ENCODE peak calls at places on chromosomes 16 and 17, in four cellular contexts. M is H9, S is mammary epithelial cell, U is endothelial cell of umbilical vein. X is an unnamed sample.

GRCh38 chr17:76738468-76738850 is 540 bp downstream of the MFSD11 start:
- DNase-seq in M (no peak), S (no peak), U (peak), X (peak)

GRCh38 chr17:45135192-45135977 is at the start of gene ACBD4:
- DNase-seq in M (peak), S (peak), U (peak), X (peak)

GRCh38 chr17:44011876-44012275 is 2.9 kb downstream of the TMEM101 start:
- DNase-seq in M (no peak), S (no peak), U (no peak), X (no peak)

GRCh38 chr16:82379601-82380000 is 209.6 kb upstream of the MPHOSPH6 start:
- DNase-seq in M (no peak), S (no peak), U (no peak), X (no peak)

GRCh38 chr17:82246365-82247174 is 17.7 kb downstream of the SLC16A3 start:
- DNase-seq in M (no peak), S (peak), U (peak), X (peak)

GRCh38 chr17:352421-353212 is at the start of gene RPH3AL:
- DNase-seq in M (peak), S (no peak), U (peak), X (peak)

GRCh38 chr17:5711344-5711743 is 127.0 kb upstream of the NLRP1 start:
- DNase-seq in M (peak), S (no peak), U (no peak), X (no peak)

GRCh38 chr17:45584092-45585036 is 93.8 kb upstream of the PLEKHM1 start:
- DNase-seq in M (peak), S (peak), U (peak), X (peak)

GRCh38 chr17:40562841-40563370 is 2.4 kb downstream of the CCR7 start:
- DNase-seq in M (peak), S (no peak), U (no peak), X (no peak)

GRCh38 chr17:57113656-57114055 is 28.6 kb downstream of the AKAP1 start:
- DNase-seq in M (no peak), S (no peak), U (no peak), X (no peak)

GRCh38 chr16:58411736-58412614 is 19.7 kb downstream of the GINS3 start:
- DNase-seq in M (no peak), S (peak), U (no peak), X (no peak)

GRCh38 chr16:70438325-70438982 is 446 bp downstream of the ST3GAL2 start:
- DNase-seq in M (no peak), S (no peak), U (no peak), X (no peak)

GRCh38 chr17:43543300-43543699 is 2.8 kb downstream of the ETV4 start:
- DNase-seq in M (peak), S (no peak), U (no peak), X (no peak)

GRCh38 chr17:82751171-82751570 is 694 bp upstream of the TBCD start:
- DNase-seq in M (no peak), S (no peak), U (no peak), X (no peak)

GRCh38 chr17:36728030-36728991 is 126.9 kb downstream of the MRM1 start:
- DNase-seq in M (no peak), S (no peak), U (no peak), X (no peak)

GRCh38 chr17:18993876-18994275 is 10.7 kb downstream of the FAM83G start:
- DNase-seq in M (no peak), S (no peak), U (no peak), X (no peak)

GRCh38 chr17:73265646-73266640 is 4.3 kb upstream of the CPSF4L start:
- DNase-seq in M (no peak), S (no peak), U (no peak), X (no peak)

GRCh38 chr16:85309656-85310587 is 197.7 kb upstream of the CIBAR2 start:
- DNase-seq in M (peak), S (no peak), U (no peak), X (no peak)

GRCh38 chr17:4049546-4049945 is 85.3 kb upstream of the ATP2A3 start:
- DNase-seq in M (no peak), S (no peak), U (no peak), X (no peak)

GRCh38 chr17:59607817-59608403 is 11.8 kb upstream of the CLTC start:
- DNase-seq in M (peak), S (no peak), U (no peak), X (no peak)

GRCh38 chr17:28871056-28871579 is 16.3 kb downstream of the ERAL1 start:
- DNase-seq in M (no peak), S (no peak), U (peak), X (no peak)

GRCh38 chr17:60920107-60920506 is 242.5 kb downstream of the BCAS3 start:
- DNase-seq in M (no peak), S (no peak), U (no peak), X (no peak)

GRCh38 chr16:85310868-85311585 is 198.8 kb upstream of the CIBAR2 start:
- DNase-seq in M (no peak), S (no peak), U (no peak), X (no peak)

GRCh38 chr17:80071116-80071980 is 30.0 kb upstream of the GAA start:
- DNase-seq in M (no peak), S (no peak), U (peak), X (peak)

GRCh38 chr16:31330553-31330890 is 24.5 kb upstream of the ITGAX start:
- DNase-seq in M (no peak), S (no peak), U (no peak), X (no peak)
- H2AFZ ChIP-seq in M (no peak), S (no peak), U (no peak), X (no peak)

GRCh38 chr17:50832267-50833227 is 2.8 kb upstream of the WFIKKN2 start:
- DNase-seq in M (peak), S (no peak), U (no peak), X (no peak)
- H3K9ac ChIP-seq in M (no peak), S (no peak), U (no peak), X (no peak)

GRCh38 chr17:49910858-49911204 is 58.2 kb upstream of the DLX4 start:
- DNase-seq in M (no peak), S (no peak), U (no peak), X (no peak)

GRCh38 chr17:49907279-49907678 is 59.4 kb upstream of the TAC4 start:
- DNase-seq in M (no peak), S (no peak), U (no peak), X (no peak)

GRCh38 chr17:49913226-49914095 is 55.5 kb upstream of the DLX4 start:
- DNase-seq in M (no peak), S (peak), U (no peak), X (peak)

GRCh38 chr17:49908782-49909714 is 59.9 kb upstream of the DLX4 start:
- DNase-seq in M (no peak), S (no peak), U (no peak), X (no peak)

DNA sequence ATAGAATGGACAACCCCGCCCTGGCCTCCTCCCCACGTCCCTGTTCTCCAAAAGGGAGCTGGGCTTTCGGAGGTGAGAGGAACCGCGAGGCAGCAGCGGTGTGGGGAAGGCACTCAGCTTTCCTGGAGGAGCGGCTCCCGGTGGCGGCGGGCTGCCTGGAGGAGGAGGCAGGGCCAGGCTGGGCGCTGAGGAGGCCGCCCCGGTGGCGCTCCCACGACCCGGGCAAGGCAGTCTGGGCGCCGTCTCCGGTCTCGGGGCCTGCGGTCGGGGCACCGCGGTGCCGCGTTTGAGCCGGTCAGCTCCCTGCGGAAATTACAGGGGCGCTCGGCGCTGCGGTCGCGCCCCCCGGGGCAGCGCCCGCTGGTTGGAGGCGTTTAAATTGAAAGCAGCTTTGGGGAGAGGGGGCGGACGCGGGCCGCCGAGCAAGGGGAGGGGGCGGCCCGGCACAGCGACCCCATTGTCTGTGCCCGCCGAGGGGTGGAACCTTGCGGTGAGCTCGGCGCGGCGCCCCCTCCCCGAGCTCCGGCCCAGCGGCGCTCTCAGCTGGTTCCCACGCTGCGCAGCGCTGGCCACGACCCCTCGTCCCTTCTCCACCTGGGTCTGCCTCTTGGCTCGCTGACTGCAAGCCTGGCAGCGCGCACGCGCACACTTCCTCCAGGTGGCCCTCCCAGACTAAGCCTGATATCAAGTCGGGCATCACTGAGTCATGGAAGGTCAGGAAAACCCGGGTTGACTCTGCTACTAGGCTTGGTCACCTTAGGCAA is 58.7 kb upstream of the DLX4 start:
- DNase-seq in M (peak), S (peak), U (peak), X (peak)
- H2AFZ ChIP-seq in M (no peak), S (peak), U (no peak), X (no peak)

GRCh38 chr16:49092704-49093103 is 188.9 kb downstream of the CBLN1 start:
- DNase-seq in M (no peak), S (peak), U (no peak), X (no peak)

GRCh38 chr16:49095539-49095938 is 186.1 kb downstream of the CBLN1 start:
- DNase-seq in M (no peak), S (no peak), U (no peak), X (no peak)

GRCh38 chr16:49094471-49094870 is 187.2 kb downstream of the CBLN1 start:
- DNase-seq in M (no peak), S (no peak), U (no peak), X (no peak)

GRCh38 chr16:49096191-49096945 is 185.3 kb downstream of the CBLN1 start:
- DNase-seq in M (no peak), S (no peak), U (no peak), X (no peak)

DNA sequence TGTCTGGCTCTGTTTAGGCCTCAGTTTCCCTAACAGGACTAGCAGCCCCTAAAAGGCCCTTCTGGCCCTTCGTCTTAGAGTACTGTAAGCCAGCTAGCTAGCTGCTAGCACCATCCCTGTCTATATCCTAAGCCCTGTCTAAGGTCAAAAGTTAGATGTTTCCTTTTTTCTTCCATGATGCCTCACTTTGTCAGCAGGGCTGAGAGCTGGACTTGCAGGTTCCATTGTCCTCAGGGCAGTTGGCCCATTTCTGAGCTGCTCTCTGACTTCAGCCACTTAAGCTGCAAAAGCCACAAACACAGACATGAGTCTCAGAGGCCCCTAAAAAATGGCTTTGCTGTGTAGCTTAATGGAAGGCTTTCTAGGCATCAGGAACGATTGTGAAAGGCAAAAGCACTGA is 187.7 kb downstream of the CBLN1 start:
- DNase-seq in M (no peak), S (no peak), U (no peak), X (no peak)
- H3K9ac ChIP-seq in M (no peak), S (no peak), U (no peak), X (no peak)

X was measured in GM23248.